ENCODE peak calls at places on chromosome 9, in ten cellular contexts. T is glutamatergic neuron, J is COR-L47, A is nephron progenitor cell, G is Caki2, M is heart left ventricle, R is activated T-cell treated with anti-CD3 and anti-CD28 coated beads for 48 hours, F is HEK293T, V is SK-N-SH, Y is NCI-H460. K is an unnamed sample.

GRCh38 chr9:13443380-13444271 is 164.1 kb upstream of the MPDZ start:
- DNase-seq in T (no peak), J (peak; percentile 81), A (no peak), G (no peak), M (peak; percentile 31), R (no peak), F (no peak), V (no peak), Y (no peak), K (no peak)

GRCh38 chr9:14301582-14301981 is 12.4 kb downstream of the NFIB start:
- DNase-seq in T (no peak), J (no peak), A (no peak), G (no peak), M (no peak), R (no peak), F (no peak), V (no peak), Y (no peak), K (no peak)

GRCh38 chr9:6467006-6467625 is 54.1 kb downstream of the UHRF2 start:
- DNase-seq in T (no peak), J (no peak), A (no peak), G (no peak), M (no peak), R (no peak), F (no peak), V (no peak), Y (no peak), K (peak; percentile 5)

GRCh38 chr9:14006586-14007198 is 307.2 kb downstream of the NFIB start:
- DNase-seq in T (no peak), J (no peak), A (no peak), G (no peak), M (no peak), R (no peak), F (no peak), V (no peak), Y (no peak), K (no peak)

GRCh38 chr9:133967024-133967741 is 24.9 kb downstream of the VAV2 start:
- DNase-seq in T (no peak), J (no peak), A (no peak), G (no peak), M (no peak), R (no peak), F (no peak), V (no peak), Y (no peak), K (no peak)

GRCh38 chr9:78575791-78576190 is 278.9 kb downstream of the PSAT1 start:
- DNase-seq in T (no peak), J (no peak), A (no peak), G (no peak), M (no peak), R (no peak), F (no peak), V (no peak), Y (no peak), K (no peak)

GRCh38 chr9:37906312-37907239 is 2.6 kb upstream of the SLC25A51 start:
- DNase-seq in T (no peak), J (no peak), A (no peak), G (no peak), M (no peak), R (no peak), F (no peak), V (no peak), Y (no peak), K (no peak)

GRCh38 chr9:9615086-9615485 is 997.7 kb downstream of the PTPRD start:
- DNase-seq in T (no peak), J (no peak), A (no peak), G (no peak), M (no peak), R (no peak), F (no peak), V (no peak), Y (no peak), K (no peak)

GRCh38 chr9:14198049-14198448 is 115.9 kb downstream of the NFIB start:
- DNase-seq in T (no peak), J (no peak), A (no peak), G (no peak), M (no peak), R (no peak), F (no peak), V (no peak), Y (no peak), K (no peak)

GRCh38 chr9:98418578-98419259 is 163.3 kb upstream of the TBC1D2 start:
- DNase-seq in T (no peak), J (no peak), A (no peak), G (no peak), M (no peak), R (no peak), F (no peak), V (no peak), Y (no peak), K (no peak)